ENCODE peak calls at places on chromosomes 1 and 21, in ten cellular contexts. One of them, this sample, is unnamed.

GRCh38 chr21:17451364-17451869 is 61.4 kb upstream of the CXADR start:
- DNase-seq in RWPE2: no peak
- DNase-seq in lower lobe of right lung: no peak
- DNase-seq in sigmoid colon: no peak
- DNase-seq in transverse colon: no peak
- DNase-seq in A549: peak; percentile 16
- DNase-seq in pancreas: no peak
- DNase-seq in dorsolateral prefrontal cortex: no peak
- DNase-seq in left lung: no peak
- DNase-seq in Panc1: no peak
- DNase-seq in this sample: no peak

GRCh38 chr1:78255378-78255777 is 209.6 kb downstream of the GIPC2 start:
- DNase-seq in RWPE2: no peak
- DNase-seq in lower lobe of right lung: no peak
- DNase-seq in sigmoid colon: no peak
- DNase-seq in transverse colon: no peak
- DNase-seq in A549: no peak
- DNase-seq in pancreas: no peak
- DNase-seq in dorsolateral prefrontal cortex: no peak
- DNase-seq in left lung: no peak
- DNase-seq in Panc1: no peak
- DNase-seq in this sample: no peak

GRCh38 chr1:185864331-185864730 is 130.1 kb downstream of the HMCN1 start:
- DNase-seq in RWPE2: no peak
- DNase-seq in lower lobe of right lung: no peak
- DNase-seq in sigmoid colon: no peak
- DNase-seq in transverse colon: peak; percentile 38
- DNase-seq in A549: no peak
- DNase-seq in pancreas: no peak
- DNase-seq in dorsolateral prefrontal cortex: no peak
- DNase-seq in left lung: no peak
- DNase-seq in Panc1: no peak
- DNase-seq in this sample: no peak

GRCh38 chr1:220748091-220748934 is at the start of gene MTARC2:
- DNase-seq in RWPE2: no peak
- DNase-seq in lower lobe of right lung: peak; percentile 86
- DNase-seq in sigmoid colon: peak; percentile 92
- DNase-seq in transverse colon: peak; percentile 80
- DNase-seq in A549: peak; percentile 75
- DNase-seq in pancreas: peak; percentile 87
- DNase-seq in dorsolateral prefrontal cortex: peak; percentile 56
- DNase-seq in left lung: peak; percentile 91
- DNase-seq in Panc1: no peak
- DNase-seq in this sample: peak; percentile 90

GRCh38 chr21:43691801-43692200 is 27.1 kb upstream of the PDXK start:
- DNase-seq in RWPE2: no peak
- DNase-seq in lower lobe of right lung: peak; percentile 28
- DNase-seq in sigmoid colon: no peak
- DNase-seq in transverse colon: no peak
- DNase-seq in A549: no peak
- DNase-seq in pancreas: peak; percentile 17
- DNase-seq in dorsolateral prefrontal cortex: no peak
- DNase-seq in left lung: no peak
- DNase-seq in Panc1: no peak
- DNase-seq in this sample: no peak

GRCh38 chr1:181111559-181111958 is 23.1 kb downstream of the IER5 start:
- DNase-seq in RWPE2: no peak
- DNase-seq in lower lobe of right lung: no peak
- DNase-seq in sigmoid colon: no peak
- DNase-seq in transverse colon: no peak
- DNase-seq in A549: no peak
- DNase-seq in pancreas: no peak
- DNase-seq in dorsolateral prefrontal cortex: no peak
- DNase-seq in left lung: no peak
- DNase-seq in Panc1: no peak
- DNase-seq in this sample: no peak

GRCh38 chr21:43835861-43836260 is 29.2 kb upstream of the AGPAT3 start:
- DNase-seq in RWPE2: no peak
- DNase-seq in lower lobe of right lung: no peak
- DNase-seq in sigmoid colon: no peak
- DNase-seq in transverse colon: no peak
- DNase-seq in A549: no peak
- DNase-seq in pancreas: no peak
- DNase-seq in dorsolateral prefrontal cortex: no peak
- DNase-seq in left lung: peak; percentile 31
- DNase-seq in Panc1: no peak
- DNase-seq in this sample: no peak

GRCh38 chr1:46181343-46182260 is 5.3 kb upstream of the P3R3URF start:
- DNase-seq in RWPE2: no peak
- DNase-seq in lower lobe of right lung: no peak
- DNase-seq in sigmoid colon: no peak
- DNase-seq in transverse colon: peak; percentile 56
- DNase-seq in A549: no peak
- DNase-seq in pancreas: no peak
- DNase-seq in dorsolateral prefrontal cortex: no peak
- DNase-seq in left lung: no peak
- DNase-seq in Panc1: no peak
- DNase-seq in this sample: no peak

GRCh38 chr1:149886396-149887195 is 12.8 kb upstream of the BOLA1 start:
- DNase-seq in RWPE2: peak; percentile 87
- DNase-seq in lower lobe of right lung: peak; percentile 85
- DNase-seq in sigmoid colon: peak; percentile 97
- DNase-seq in transverse colon: peak; percentile 88
- DNase-seq in A549: peak; percentile 93
- DNase-seq in pancreas: peak; percentile 87
- DNase-seq in dorsolateral prefrontal cortex: peak; percentile 94
- DNase-seq in left lung: peak; percentile 91
- DNase-seq in Panc1: peak; percentile 99
- DNase-seq in this sample: peak; percentile 72

GRCh38 chr1:220726634-220727033 is 21.5 kb upstream of the MTARC2 start:
- DNase-seq in RWPE2: no peak
- DNase-seq in lower lobe of right lung: no peak
- DNase-seq in sigmoid colon: no peak
- DNase-seq in transverse colon: no peak
- DNase-seq in A549: no peak
- DNase-seq in pancreas: no peak
- DNase-seq in dorsolateral prefrontal cortex: no peak
- DNase-seq in left lung: no peak
- DNase-seq in Panc1: no peak
- DNase-seq in this sample: no peak

GRCh38 chr1:215526147-215526845 is 40.8 kb upstream of the KCTD3 start:
- DNase-seq in RWPE2: no peak
- DNase-seq in lower lobe of right lung: no peak
- DNase-seq in sigmoid colon: no peak
- DNase-seq in transverse colon: no peak
- DNase-seq in A549: no peak
- DNase-seq in pancreas: no peak
- DNase-seq in dorsolateral prefrontal cortex: no peak
- DNase-seq in left lung: no peak
- DNase-seq in Panc1: peak; percentile 30
- DNase-seq in this sample: no peak

GRCh38 chr21:36297938-36298572 is 21.9 kb upstream of the MORC3 start:
- DNase-seq in RWPE2: no peak
- DNase-seq in lower lobe of right lung: peak; percentile 62
- DNase-seq in sigmoid colon: peak; percentile 69
- DNase-seq in transverse colon: peak; percentile 85
- DNase-seq in A549: no peak
- DNase-seq in pancreas: no peak
- DNase-seq in dorsolateral prefrontal cortex: peak; percentile 21
- DNase-seq in left lung: peak; percentile 2
- DNase-seq in Panc1: no peak
- DNase-seq in this sample: peak; percentile 38

GRCh38 chr1:107359472-107360241 is 218.8 kb downstream of the NTNG1 start:
- DNase-seq in RWPE2: no peak
- DNase-seq in lower lobe of right lung: no peak
- DNase-seq in sigmoid colon: no peak
- DNase-seq in transverse colon: no peak
- DNase-seq in A549: no peak
- DNase-seq in pancreas: no peak
- DNase-seq in dorsolateral prefrontal cortex: no peak
- DNase-seq in left lung: no peak
- DNase-seq in Panc1: no peak
- DNase-seq in this sample: no peak

GRCh38 chr1:234645474-234645953 is 35.5 kb upstream of the IRF2BP2 start:
- DNase-seq in RWPE2: no peak
- DNase-seq in lower lobe of right lung: no peak
- DNase-seq in sigmoid colon: no peak
- DNase-seq in transverse colon: no peak
- DNase-seq in A549: no peak
- DNase-seq in pancreas: no peak
- DNase-seq in dorsolateral prefrontal cortex: no peak
- DNase-seq in left lung: no peak
- DNase-seq in Panc1: no peak
- DNase-seq in this sample: no peak

GRCh38 chr1:209095627-209096595 is 487.6 kb upstream of the CAMK1G start:
- DNase-seq in RWPE2: peak; percentile 69
- DNase-seq in lower lobe of right lung: no peak
- DNase-seq in sigmoid colon: no peak
- DNase-seq in transverse colon: no peak
- DNase-seq in A549: peak; percentile 36
- DNase-seq in pancreas: no peak
- DNase-seq in dorsolateral prefrontal cortex: no peak
- DNase-seq in left lung: no peak
- DNase-seq in Panc1: no peak
- DNase-seq in this sample: no peak

GRCh38 chr21:26776320-26777021 is 68.7 kb downstream of the ADAMTS1 start:
- DNase-seq in RWPE2: no peak
- DNase-seq in lower lobe of right lung: no peak
- DNase-seq in sigmoid colon: no peak
- DNase-seq in transverse colon: no peak
- DNase-seq in A549: no peak
- DNase-seq in pancreas: no peak
- DNase-seq in dorsolateral prefrontal cortex: no peak
- DNase-seq in left lung: no peak
- DNase-seq in Panc1: no peak
- DNase-seq in this sample: no peak

GRCh38 chr1:202680586-202681352 is 29.5 kb downstream of the SYT2 start:
- DNase-seq in RWPE2: peak; percentile 38
- DNase-seq in lower lobe of right lung: no peak
- DNase-seq in sigmoid colon: no peak
- DNase-seq in transverse colon: no peak
- DNase-seq in A549: no peak
- DNase-seq in pancreas: no peak
- DNase-seq in dorsolateral prefrontal cortex: no peak
- DNase-seq in left lung: no peak
- DNase-seq in Panc1: no peak
- DNase-seq in this sample: no peak

GRCh38 chr21:25607151-25607811 is at the start of gene MRPL39:
- DNase-seq in RWPE2: peak; percentile 89
- DNase-seq in lower lobe of right lung: peak; percentile 91
- DNase-seq in sigmoid colon: peak; percentile 92
- DNase-seq in transverse colon: peak; percentile 89
- DNase-seq in A549: peak; percentile 65
- DNase-seq in pancreas: peak; percentile 90
- DNase-seq in dorsolateral prefrontal cortex: peak; percentile 83
- DNase-seq in left lung: peak; percentile 96
- DNase-seq in Panc1: peak; percentile 52
- DNase-seq in this sample: peak; percentile 87
- H3K27ac ChIP-seq in RWPE2: peak within 1 kb of the TSS; percentile 37
- H3K27ac ChIP-seq in lower lobe of right lung: peak within 1 kb of the TSS; percentile 86
- H3K27ac ChIP-seq in sigmoid colon: peak within 1 kb of the TSS; percentile 82
- H3K27ac ChIP-seq in transverse colon: peak within 1 kb of the TSS; percentile 88
- H3K27ac ChIP-seq in A549: peak within 1 kb of the TSS; percentile 93
- H3K27ac ChIP-seq in pancreas: peak within 1 kb of the TSS; percentile 73
- H3K27ac ChIP-seq in dorsolateral prefrontal cortex: peak within 1 kb of the TSS; percentile 79
- H3K27ac ChIP-seq in left lung: peak within 1 kb of the TSS; percentile 82
- H3K27ac ChIP-seq in Panc1: peak within 1 kb of the TSS; percentile 79
- H3K27ac ChIP-seq in this sample: peak within 1 kb of the TSS; percentile 89

GRCh38 chr1:44786841-44787426 is 1.0 kb downstream of the BEST4 start:
- DNase-seq in RWPE2: no peak
- DNase-seq in lower lobe of right lung: no peak
- DNase-seq in sigmoid colon: no peak
- DNase-seq in transverse colon: peak; percentile 9
- DNase-seq in A549: no peak
- DNase-seq in pancreas: no peak
- DNase-seq in dorsolateral prefrontal cortex: no peak
- DNase-seq in left lung: peak; percentile 49
- DNase-seq in Panc1: no peak
- DNase-seq in this sample: no peak
- H3K4me3 ChIP-seq in RWPE2: no peak overlapping the region
- H3K4me3 ChIP-seq in lower lobe of right lung: no peak overlapping the region
- H3K4me3 ChIP-seq in sigmoid colon: peak overlapping the region; percentile 55
- H3K4me3 ChIP-seq in transverse colon: no peak overlapping the region
- H3K4me3 ChIP-seq in A549: peak overlapping the region; percentile 49
- H3K4me3 ChIP-seq in pancreas: peak overlapping the region; percentile 53
- H3K4me3 ChIP-seq in dorsolateral prefrontal cortex: no peak overlapping the region
- H3K4me3 ChIP-seq in left lung: peak overlapping the region; percentile 41
- H3K4me3 ChIP-seq in Panc1: no peak overlapping the region
- H3K4me3 ChIP-seq in this sample: peak overlapping the region; percentile 54

DNA sequence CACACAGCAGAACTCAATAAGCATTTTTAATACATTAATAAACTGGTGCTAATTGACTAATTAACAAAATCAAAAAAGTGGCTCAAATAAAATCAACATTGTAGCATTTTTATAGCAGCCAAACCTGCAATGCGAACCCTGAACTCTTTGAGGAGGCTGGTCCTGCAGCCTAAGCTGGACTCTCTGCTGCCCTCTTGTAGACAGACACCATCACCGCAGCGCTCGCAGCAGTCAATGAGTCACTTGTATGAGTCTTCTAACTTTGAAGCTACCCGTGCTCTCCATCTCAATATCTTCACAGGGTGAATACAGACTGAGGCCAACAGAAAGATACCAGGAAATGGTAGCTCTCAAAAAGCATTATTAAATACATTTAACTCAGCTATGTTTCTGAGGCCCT is 9.7 kb upstream of the KRTAP7-1 start:
- DNase-seq in RWPE2: no peak
- DNase-seq in lower lobe of right lung: no peak
- DNase-seq in sigmoid colon: no peak
- DNase-seq in transverse colon: peak; percentile 7
- DNase-seq in A549: no peak
- DNase-seq in pancreas: peak; percentile 69
- DNase-seq in dorsolateral prefrontal cortex: no peak
- DNase-seq in left lung: no peak
- DNase-seq in Panc1: no peak
- DNase-seq in this sample: no peak
- TF ChIP-seq CTCF in RWPE2: peak; percentile 63
- TF ChIP-seq CTCF in lower lobe of right lung: no peak
- TF ChIP-seq CTCF in sigmoid colon: no peak
- TF ChIP-seq CTCF in transverse colon: no peak
- TF ChIP-seq CTCF in A549: no peak
- TF ChIP-seq CTCF in pancreas: no peak
- TF ChIP-seq CTCF in dorsolateral prefrontal cortex: no peak
- TF ChIP-seq CTCF in left lung: peak; percentile 14
- TF ChIP-seq CTCF in Panc1: peak; percentile 48
- TF ChIP-seq CTCF in this sample: no peak

DNA sequence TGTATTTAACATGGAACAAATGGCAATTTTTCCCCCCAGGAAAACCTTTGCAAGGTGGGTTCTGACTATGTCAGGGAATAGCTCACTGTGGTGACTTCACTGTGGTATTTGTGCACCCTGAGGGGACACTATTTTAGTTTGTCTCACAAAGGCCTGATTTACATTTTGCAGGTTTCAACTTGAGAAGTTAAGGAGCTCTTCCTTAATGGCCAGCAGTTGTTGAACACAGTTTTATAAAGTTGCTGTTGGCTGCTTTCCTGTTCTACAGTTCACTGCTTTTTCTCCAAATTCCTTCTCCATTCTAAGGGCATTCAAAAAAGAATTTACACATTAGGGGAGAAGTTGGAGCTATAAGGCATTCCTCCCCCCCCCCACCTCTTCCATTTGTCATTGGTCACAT is 4.6 kb downstream of the LAMC1 start:
- DNase-seq in RWPE2: no peak
- DNase-seq in lower lobe of right lung: no peak
- DNase-seq in sigmoid colon: no peak
- DNase-seq in transverse colon: no peak
- DNase-seq in A549: no peak
- DNase-seq in pancreas: no peak
- DNase-seq in dorsolateral prefrontal cortex: no peak
- DNase-seq in left lung: no peak
- DNase-seq in Panc1: no peak
- DNase-seq in this sample: no peak
- H3K27ac ChIP-seq in RWPE2: peak overlapping the region; percentile 99
- H3K27ac ChIP-seq in lower lobe of right lung: no peak overlapping the region
- H3K27ac ChIP-seq in sigmoid colon: peak overlapping the region; percentile 100
- H3K27ac ChIP-seq in transverse colon: peak overlapping the region; percentile 99
- H3K27ac ChIP-seq in A549: no peak overlapping the region
- H3K27ac ChIP-seq in pancreas: no peak overlapping the region
- H3K27ac ChIP-seq in dorsolateral prefrontal cortex: no peak overlapping the region
- H3K27ac ChIP-seq in left lung: no peak overlapping the region
- H3K27ac ChIP-seq in Panc1: no peak overlapping the region
- H3K27ac ChIP-seq in this sample: no peak overlapping the region